ENCODE peak calls at places on chromosome 19, in nine cellular contexts. Q is ovary; S is NT2/D1; F is left ventricle myocardium inferior; E is cardiac muscle cell; R is CD8-positive, alpha-beta T cell; W is right atrium auricular region; D is IMR-90; G is adipocyte. V is an unnamed sample.

GRCh38 chr19:54660967-54661366 is 1.8 kb upstream of the LILRB4 start:
- DNase-seq in E (no peak), G (no peak), R (no peak), Q (no peak), F (no peak), D (no peak), W (no peak), S (no peak), V (no peak)

GRCh38 chr19:44824758-44825157 is 15.9 kb downstream of the BCAM start:
- DNase-seq in S (no peak), Q (no peak), D (no peak), W (no peak), F (no peak), G (no peak), R (no peak), E (no peak), V (no peak)

GRCh38 chr19:48466571-48467325 is 2.4 kb upstream of the CYTH2 start:
- DNase-seq in W (no peak), Q (no peak), G (peak; percentile 22), R (no peak), F (no peak), E (peak; percentile 56), S (no peak), D (peak; percentile 84), V (no peak)

GRCh38 chr19:9075064-9075964 is 11.5 kb upstream of the OR1M1 start:
- DNase-seq in R (no peak), F (peak; percentile 33), G (peak; percentile 65), Q (peak; percentile 81), W (peak; percentile 73), E (peak; percentile 99), D (peak; percentile 83), S (peak; percentile 92), V (peak; percentile 30)

GRCh38 chr19:7869910-7870511 is 4.2 kb downstream of the PRR36 start:
- DNase-seq in G (no peak), Q (peak; percentile 86), F (no peak), W (no peak), D (peak; percentile 8), R (no peak), E (no peak), S (peak; percentile 81), V (no peak)

GRCh38 chr19:3210347-3211017 is 14.0 kb upstream of the CELF5 start:
- DNase-seq in S (peak; percentile 27), G (peak; percentile 50), D (no peak), W (no peak), E (peak; percentile 35), Q (no peak), F (peak; percentile 46), R (peak; percentile 80), V (no peak)

GRCh38 chr19:3281026-3281425 is 56.6 kb downstream of the CELF5 start:
- DNase-seq in R (no peak), E (no peak), F (no peak), W (no peak), D (no peak), S (no peak), Q (no peak), G (no peak), V (no peak)

GRCh38 chr19:32651729-32652140 is 23.2 kb downstream of the ANKRD27 start:
- DNase-seq in R (no peak), W (no peak), Q (no peak), E (peak; percentile 34), F (peak; percentile 55), S (peak; percentile 47), G (peak; percentile 6), D (peak; percentile 11), V (no peak)

GRCh38 chr19:18591735-18592385 is 3.3 kb downstream of the REX1BD start:
- DNase-seq in F (no peak), G (no peak), D (no peak), R (no peak), W (no peak), Q (no peak), S (no peak), E (no peak), V (no peak)

GRCh38 chr19:17576758-17577532 is 21.5 kb downstream of the COLGALT1 start:
- DNase-seq in G (peak; percentile 7), E (peak; percentile 51), Q (peak; percentile 52), D (no peak), W (no peak), F (no peak), R (no peak), S (peak; percentile 92), V (peak; percentile 75)

GRCh38 chr19:6556480-6556879 is 25.7 kb downstream of the TNFSF9 start:
- DNase-seq in Q (no peak), R (no peak), W (no peak), F (no peak), G (no peak), S (no peak), D (no peak), E (peak; percentile 64), V (no peak)

GRCh38 chr19:9205506-9206113 is 13.8 kb downstream of the OR7D4 start:
- DNase-seq in Q (peak; percentile 77), W (peak; percentile 73), F (peak; percentile 62), G (peak; percentile 82), R (peak; percentile 79), E (peak; percentile 77), S (peak; percentile 48), D (peak; percentile 54), V (peak; percentile 77)

GRCh38 chr19:14715841-14716240 is 26.0 kb downstream of the ZNF333 start:
- DNase-seq in D (no peak), S (no peak), R (no peak), Q (no peak), G (no peak), F (no peak), W (no peak), E (no peak), V (no peak)

GRCh38 chr19:14718522-14719113 is 28.8 kb downstream of the ZNF333 start:
- DNase-seq in E (peak; percentile 3), G (no peak), F (no peak), W (no peak), R (no peak), S (no peak), Q (no peak), D (no peak), V (no peak)

GRCh38 chr19:14722127-14722526 is 32.3 kb downstream of the ZNF333 start:
- DNase-seq in Q (no peak), D (no peak), S (no peak), G (no peak), E (no peak), F (no peak), R (no peak), W (no peak), V (no peak)

GRCh38 chr19:14719162-14719561 is 29.3 kb downstream of the ZNF333 start:
- DNase-seq in W (no peak), E (no peak), G (no peak), D (no peak), R (no peak), Q (no peak), F (no peak), S (no peak), V (no peak)
- H3K4me3 ChIP-seq in W (no peak overlapping the region), E (no peak overlapping the region), G (peak overlapping the region; percentile 71), D (no peak overlapping the region), R (peak overlapping the region; percentile 23), Q (no peak overlapping the region), F (no peak overlapping the region), S (no peak overlapping the region), V (no peak overlapping the region)

GRCh38 chr19:56566904-56567273 is 379 bp upstream of the ZNF470 start:
- DNase-seq in G (peak; percentile 59), F (peak; percentile 67), R (no peak), E (peak; percentile 49), D (no peak), S (no peak), Q (no peak), W (peak; percentile 57), V (no peak)

GRCh38 chr19:56562766-56563165 is 4.5 kb upstream of the ZNF470 start:
- DNase-seq in R (no peak), Q (no peak), G (no peak), W (no peak), E (no peak), D (no peak), S (no peak), F (no peak), V (no peak)

DNA sequence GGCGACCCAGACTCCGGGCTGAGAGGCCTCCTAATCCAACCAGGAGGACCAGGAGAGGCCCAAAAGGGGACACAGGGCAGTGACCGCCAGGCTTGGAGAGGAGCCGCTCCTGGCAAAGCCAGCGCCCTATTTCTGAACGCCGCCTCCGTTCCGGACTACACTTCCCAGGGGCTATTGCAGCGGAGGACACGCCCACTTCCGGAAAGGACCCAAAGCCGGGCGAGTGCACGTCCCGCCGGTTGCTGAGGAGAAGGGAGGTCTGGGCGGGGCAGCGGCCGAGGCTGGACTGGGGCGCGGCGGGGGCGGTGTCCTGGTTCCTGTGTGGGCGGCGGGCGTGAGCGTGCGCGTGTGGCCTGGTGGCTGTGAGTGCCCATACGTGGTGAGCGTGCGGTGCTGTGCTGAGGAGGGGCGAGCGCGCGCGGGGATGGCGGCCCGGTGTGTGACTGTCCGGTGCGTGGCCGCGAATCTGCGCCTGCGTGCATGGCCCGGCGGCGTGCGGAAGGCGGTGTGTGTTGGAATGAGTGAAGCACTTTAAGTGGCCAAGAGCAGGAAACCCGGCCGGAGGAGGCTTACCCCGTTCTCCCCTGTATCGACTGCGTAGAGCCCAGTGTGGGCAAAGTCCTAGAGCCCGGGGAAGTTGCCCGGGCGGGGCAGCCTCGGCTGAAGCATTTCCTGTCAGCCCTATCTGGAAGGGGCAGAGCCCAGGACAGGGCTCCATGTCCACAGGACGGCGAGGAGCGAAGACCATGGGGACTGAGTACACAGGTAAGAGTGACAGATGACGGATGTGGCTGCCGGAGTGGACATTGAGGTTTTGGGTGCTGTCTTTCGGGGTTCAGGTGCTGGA is at the start of gene ZNF470:
- DNase-seq in R (peak; percentile 91), E (peak; percentile 96), F (peak; percentile 97), S (peak; percentile 69), W (peak; percentile 95), D (peak; percentile 87), G (peak; percentile 98), Q (peak; percentile 92), V (peak; percentile 94)
- H3K9me3 ChIP-seq in R (peaks cover 33% of the 10 kb centered on the region), E (peaks cover 3% of the 10 kb centered on the region), F (peaks cover 89% of the 10 kb centered on the region), S (peaks cover 72% of the 10 kb centered on the region), W (peaks cover 77% of the 10 kb centered on the region), D (peaks cover 58% of the 10 kb centered on the region), G (peaks cover 84% of the 10 kb centered on the region), Q (no peaks in the 10 kb centered on the region), V (peaks cover 58% of the 10 kb centered on the region)

DNA sequence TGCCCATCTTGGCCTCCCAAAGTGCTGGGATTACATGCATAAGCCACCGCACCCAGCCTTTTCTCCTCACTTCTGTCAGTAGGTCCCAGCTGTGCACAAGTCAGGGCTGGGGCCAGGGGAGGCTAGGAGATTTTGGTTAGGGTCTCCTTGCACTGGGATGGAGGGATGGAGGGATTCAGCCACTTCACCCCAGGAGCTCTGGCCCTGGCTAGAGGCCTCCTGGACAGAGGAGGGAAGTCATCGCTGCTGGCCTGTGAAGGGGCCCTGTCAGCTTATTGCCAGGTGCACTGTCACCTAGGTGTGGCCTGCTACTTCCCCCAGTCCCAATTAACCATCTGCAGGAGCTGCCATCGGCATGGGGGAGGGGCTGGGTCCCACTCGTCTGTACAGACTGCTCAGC is 52.2 kb downstream of the CHST8 start:
- DNase-seq in D (no peak), S (no peak), E (no peak), F (no peak), Q (no peak), G (no peak), W (peak; percentile 36), R (peak; percentile 19), V (no peak)
- H3K4me3 ChIP-seq in D (no peak overlapping the region), S (no peak overlapping the region), E (no peak overlapping the region), F (no peak overlapping the region), Q (no peak overlapping the region), G (no peak overlapping the region), W (no peak overlapping the region), R (no peak overlapping the region), V (no peak overlapping the region)

DNA sequence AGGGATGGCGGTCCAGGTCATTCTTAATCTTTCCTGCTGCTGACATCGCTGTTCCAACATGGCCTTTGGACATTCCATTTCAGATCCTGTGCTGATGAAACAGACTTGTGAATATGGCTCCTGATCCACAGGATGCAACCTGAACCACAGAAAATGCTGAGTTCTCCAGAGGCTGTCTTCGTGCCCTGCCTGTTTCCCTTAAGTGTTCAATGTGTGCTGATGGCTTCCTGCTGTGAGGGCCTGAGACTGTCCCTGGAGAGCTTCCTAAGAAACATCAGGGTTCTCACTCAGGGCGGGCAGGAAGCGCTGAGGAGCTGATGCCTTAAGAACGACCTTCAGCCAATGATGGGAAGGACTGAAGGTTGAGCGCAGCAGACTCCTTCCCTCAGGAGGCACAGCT is 909.4 kb downstream of the UQCRFS1 start:
- DNase-seq in G (no peak), R (no peak), D (no peak), Q (no peak), F (no peak), E (no peak), S (no peak), W (no peak), V (no peak)
- H3K9me3 ChIP-seq in G (no peaks in the 10 kb centered on the region), R (no peaks in the 10 kb centered on the region), D (peaks cover 34% of the 10 kb centered on the region), Q (no peaks in the 10 kb centered on the region), F (no peaks in the 10 kb centered on the region), E (no peaks in the 10 kb centered on the region), S (no peaks in the 10 kb centered on the region), W (no peaks in the 10 kb centered on the region), V (no peaks in the 10 kb centered on the region)

V was measured in tibial nerve.